ENCODE peak calls at places on chromosome 2, in ten cellular contexts. U is RWPE2, C is neural progenitor cell, H is progenitor cell of endocrine pancreas, X is HCT116, P is tibial nerve, S is left lung, D is OCI-LY7, E is GM10248, F is activated B cell treated with CpG ODN at 0.5 μM for 24 hours. L is an unnamed sample.

GRCh38 chr2:135063210-135063609 is 11.1 kb downstream of the RAB3GAP1 start:
- DNase-seq in U (no peak), C (no peak), H (no peak), X (no peak), P (no peak), S (no peak), D (no peak), E (no peak), F (no peak), L (no peak)

GRCh38 chr2:197914778-197915177 is 110.4 kb downstream of the PLCL1 start:
- DNase-seq in U (no peak), C (no peak), H (no peak), X (no peak), P (no peak), S (no peak), D (no peak), E (no peak), F (no peak), L (no peak)

GRCh38 chr2:78418041-78418440 is 607.5 kb upstream of the REG3G start:
- DNase-seq in U (no peak), C (no peak), H (no peak), X (no peak), P (no peak), S (no peak), D (no peak), E (no peak), F (no peak), L (no peak)

GRCh38 chr2:174025271-174026121 is 60.3 kb upstream of the SP3 start:
- DNase-seq in U (no peak), C (peak), H (no peak), X (no peak), P (peak), S (peak), D (no peak), E (no peak), F (no peak), L (no peak)

GRCh38 chr2:63058149-63058741 is 7.6 kb downstream of the OTX1 start:
- DNase-seq in U (no peak), C (peak), H (no peak), X (no peak), P (no peak), S (no peak), D (no peak), E (peak), F (no peak), L (no peak)

GRCh38 chr2:70305531-70305930 is 3.7 kb upstream of the FAM136A start:
- DNase-seq in U (no peak), C (no peak), H (no peak), X (no peak), P (no peak), S (no peak), D (no peak), E (no peak), F (no peak), L (no peak)

GRCh38 chr2:118301248-118301647 is 213.0 kb downstream of the INSIG2 start:
- DNase-seq in U (no peak), C (no peak), H (no peak), X (no peak), P (no peak), S (no peak), D (no peak), E (no peak), F (no peak), L (no peak)

GRCh38 chr2:190896477-190896876 is 15.9 kb downstream of the GLS start:
- DNase-seq in U (no peak), C (no peak), H (no peak), X (no peak), P (no peak), S (no peak), D (no peak), E (no peak), F (no peak), L (no peak)

GRCh38 chr2:138777996-138778395 is 2.2 kb downstream of the NXPH2 start:
- DNase-seq in U (no peak), C (peak), H (no peak), X (no peak), P (no peak), S (no peak), D (no peak), E (no peak), F (no peak), L (no peak)

GRCh38 chr2:95179451-95179850 is 13.8 kb downstream of the ZNF2 start:
- DNase-seq in U (no peak), C (no peak), H (no peak), X (no peak), P (no peak), S (no peak), D (no peak), E (no peak), F (no peak), L (no peak)

GRCh38 chr2:127810637-127811396 is at the start of gene WDR33:
- DNase-seq in U (peak), C (peak), H (peak), X (peak), P (peak), S (peak), D (peak), E (peak), F (peak), L (peak)
- TF ChIP-seq CTCF in U (no peak), C (no peak), H (no peak), X (no peak), P (no peak), S (no peak), D (peak), E (peak), F (no peak), L (no peak)

GRCh38 chr2:109294523-109294922 is 165.5 kb downstream of the SH3RF3 start:
- DNase-seq in U (no peak), C (no peak), H (no peak), X (no peak), P (no peak), S (no peak), D (no peak), E (no peak), F (no peak), L (no peak)

GRCh38 chr2:109295070-109295780 is 166.2 kb downstream of the SH3RF3 start:
- DNase-seq in U (no peak), C (no peak), H (no peak), X (no peak), P (no peak), S (no peak), D (no peak), E (no peak), F (no peak), L (no peak)

GRCh38 chr2:109297566-109298205 is 168.7 kb downstream of the SH3RF3 start:
- DNase-seq in U (no peak), C (no peak), H (no peak), X (no peak), P (no peak), S (no peak), D (no peak), E (no peak), F (no peak), L (no peak)

GRCh38 chr2:109293663-109294062 is 164.7 kb downstream of the SH3RF3 start:
- DNase-seq in U (no peak), C (no peak), H (no peak), X (no peak), P (no peak), S (no peak), D (no peak), E (no peak), F (no peak), L (no peak)

DNA sequence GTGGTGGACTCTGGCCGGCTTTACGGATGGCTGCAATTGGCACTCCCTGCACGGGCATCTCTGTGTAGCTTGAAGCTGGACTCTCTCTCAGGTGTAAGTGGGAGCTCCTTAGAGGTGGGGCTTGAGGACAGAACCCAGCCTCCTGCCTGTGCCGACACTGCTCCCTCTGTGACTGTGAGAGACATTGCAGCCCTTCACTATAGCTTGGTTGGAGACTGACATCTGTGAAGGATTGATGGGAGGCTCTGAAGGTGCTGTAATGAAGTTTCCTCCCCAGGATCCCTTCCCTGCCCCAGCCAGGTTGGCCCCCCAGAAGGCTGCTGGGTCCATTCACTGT is 166.7 kb downstream of the SH3RF3 start:
- DNase-seq in U (no peak), C (no peak), H (no peak), X (no peak), P (no peak), S (no peak), D (no peak), E (no peak), F (no peak), L (no peak)
- TF ChIP-seq CTCF in U (no peak), C (no peak), H (no peak), X (no peak), P (no peak), S (no peak), D (no peak), E (no peak), F (no peak), L (no peak)

GRCh38 chr2:183172220-183172887 is 48.1 kb downstream of the NUP35 start:
- DNase-seq in U (no peak), C (peak), H (no peak), X (no peak), P (no peak), S (no peak), D (no peak), E (no peak), F (no peak), L (no peak)
- TF ChIP-seq CTCF in U (no peak), C (peak), H (no peak), X (peak), P (no peak), S (no peak), D (no peak), E (no peak), F (no peak), L (no peak)

GRCh38 chr2:101231937-101232336 is 20.7 kb upstream of the CNOT11 start:
- DNase-seq in U (no peak), C (no peak), H (no peak), X (no peak), P (no peak), S (no peak), D (no peak), E (no peak), F (no peak), L (no peak)
- TF ChIP-seq CTCF in U (no peak), C (no peak), H (no peak), X (no peak), P (no peak), S (no peak), D (no peak), E (no peak), F (no peak), L (no peak)

GRCh38 chr2:112959109-112959591 is 18.7 kb upstream of the IL36G start:
- DNase-seq in U (no peak), C (peak), H (no peak), X (no peak), P (no peak), S (no peak), D (no peak), E (no peak), F (no peak), L (no peak)

GRCh38 chr2:112962308-112963175 is 15.3 kb upstream of the IL36G start:
- DNase-seq in U (no peak), C (no peak), H (no peak), X (no peak), P (no peak), S (no peak), D (no peak), E (no peak), F (no peak), L (no peak)

GRCh38 chr2:112960230-112960825 is 17.5 kb upstream of the IL36G start:
- DNase-seq in U (no peak), C (no peak), H (no peak), X (no peak), P (no peak), S (no peak), D (no peak), E (no peak), F (no peak), L (no peak)

GRCh38 chr2:112957511-112957910 is 20.3 kb upstream of the IL36G start:
- DNase-seq in U (no peak), C (no peak), H (no peak), X (no peak), P (no peak), S (no peak), D (no peak), E (no peak), F (no peak), L (no peak)

DNA sequence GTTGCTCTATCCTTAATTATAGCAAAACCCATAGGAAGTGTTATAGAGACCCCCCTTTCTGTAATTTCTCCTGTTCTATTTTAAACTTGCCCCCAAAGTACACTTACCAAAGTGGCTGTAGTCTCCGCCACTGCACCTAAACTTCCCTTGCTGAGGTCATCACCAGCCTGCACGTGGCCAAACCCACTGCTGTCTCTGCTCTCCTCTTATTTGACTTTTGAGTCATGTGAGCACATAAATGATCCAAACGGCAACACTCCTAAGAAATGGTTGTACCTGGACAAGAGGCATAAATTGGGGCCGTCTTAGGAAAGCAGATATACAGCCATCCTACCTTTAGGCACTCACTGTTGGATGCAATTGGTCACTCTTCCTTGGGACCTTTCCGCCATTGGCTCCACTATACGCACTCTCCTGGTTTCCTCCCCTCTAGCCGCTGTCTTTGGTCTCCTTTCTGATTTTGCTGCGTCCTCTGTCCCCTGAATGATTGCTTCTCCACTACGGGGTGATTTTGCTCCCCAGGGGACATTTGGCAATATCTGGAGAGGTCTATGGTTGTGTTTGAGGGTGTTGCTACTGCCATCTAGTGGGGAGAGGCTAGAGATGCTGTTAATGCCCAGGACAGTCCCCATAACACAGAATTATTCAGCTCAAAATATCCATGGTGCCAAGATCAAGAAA is 19.2 kb upstream of the IL36G start:
- DNase-seq in U (no peak), C (peak), H (no peak), X (peak), P (no peak), S (no peak), D (peak), E (peak), F (no peak), L (peak)
- TF ChIP-seq CTCF in U (peak), C (peak), H (peak), X (peak), P (peak), S (peak), D (peak), E (peak), F (no peak), L (peak)

DNA sequence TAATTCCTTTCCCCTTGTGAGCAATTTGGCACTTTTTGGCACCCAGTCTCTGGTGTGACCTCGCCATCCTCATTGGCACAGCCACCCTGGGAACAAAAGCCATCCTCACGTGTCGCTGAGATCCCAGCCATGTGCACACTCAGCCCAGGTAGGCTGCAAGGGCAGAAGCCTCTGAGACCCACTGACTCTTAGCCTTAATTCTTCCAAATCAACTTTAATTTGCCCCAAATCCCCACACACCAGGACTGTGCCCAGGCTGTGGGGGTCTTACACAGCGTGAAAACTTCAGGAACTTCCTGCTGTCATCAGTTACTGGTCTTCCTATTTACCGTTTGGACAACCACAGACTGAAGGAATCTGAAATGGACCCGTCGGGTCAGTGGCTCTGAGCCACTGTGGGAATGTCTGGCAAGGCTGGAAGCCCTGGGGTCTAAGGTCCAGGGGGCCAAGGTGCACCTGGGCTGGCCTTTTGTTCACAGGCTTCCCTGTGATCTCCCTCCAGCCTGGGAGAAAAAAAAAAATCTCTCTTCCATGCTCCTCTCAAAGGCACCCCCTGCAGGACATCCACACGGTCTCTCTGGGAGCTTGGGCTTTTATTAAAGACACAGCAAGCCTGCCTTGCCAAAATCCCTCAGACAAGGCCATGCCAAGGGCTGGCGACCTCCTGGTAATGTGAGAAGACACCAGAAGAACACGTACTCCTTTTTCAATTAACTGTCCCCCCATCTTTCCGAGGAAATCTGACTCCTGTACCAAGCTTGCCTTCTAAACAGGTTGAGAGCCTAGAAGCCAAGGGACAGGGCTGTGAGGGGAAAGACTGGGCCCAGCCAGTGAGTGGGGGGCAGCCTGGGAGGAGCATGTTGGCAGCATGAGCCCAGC is 42.1 kb upstream of the LAPTM4A start:
- DNase-seq in U (no peak), C (peak), H (peak), X (peak), P (peak), S (no peak), D (no peak), E (no peak), F (no peak), L (peak)
- TF ChIP-seq CTCF in U (peak), C (peak), H (peak), X (peak), P (peak), S (no peak), D (no peak), E (no peak), F (no peak), L (no peak)

GRCh38 chr2:239688098-239688497 is 287.3 kb upstream of the HDAC4 start:
- DNase-seq in U (no peak), C (no peak), H (no peak), X (no peak), P (no peak), S (no peak), D (no peak), E (no peak), F (no peak), L (peak)
- TF ChIP-seq CTCF in U (no peak), C (no peak), H (peak), X (peak), P (no peak), S (no peak), D (no peak), E (no peak), F (no peak), L (no peak)

GRCh38 chr2:9112079-9112721 is 94.4 kb upstream of the ASAP2 start:
- DNase-seq in U (peak), C (no peak), H (no peak), X (peak), P (no peak), S (peak), D (no peak), E (no peak), F (no peak), L (peak)

GRCh38 chr2:9113916-9114315 is 92.7 kb upstream of the ASAP2 start:
- DNase-seq in U (no peak), C (no peak), H (no peak), X (no peak), P (no peak), S (no peak), D (no peak), E (no peak), F (no peak), L (no peak)

GRCh38 chr2:9113262-9113661 is 93.3 kb upstream of the ASAP2 start:
- DNase-seq in U (no peak), C (no peak), H (no peak), X (no peak), P (no peak), S (no peak), D (no peak), E (no peak), F (no peak), L (no peak)

GRCh38 chr2:9115219-9115618 is 91.4 kb upstream of the ASAP2 start:
- DNase-seq in U (no peak), C (no peak), H (no peak), X (no peak), P (no peak), S (no peak), D (no peak), E (no peak), F (no peak), L (no peak)

DNA sequence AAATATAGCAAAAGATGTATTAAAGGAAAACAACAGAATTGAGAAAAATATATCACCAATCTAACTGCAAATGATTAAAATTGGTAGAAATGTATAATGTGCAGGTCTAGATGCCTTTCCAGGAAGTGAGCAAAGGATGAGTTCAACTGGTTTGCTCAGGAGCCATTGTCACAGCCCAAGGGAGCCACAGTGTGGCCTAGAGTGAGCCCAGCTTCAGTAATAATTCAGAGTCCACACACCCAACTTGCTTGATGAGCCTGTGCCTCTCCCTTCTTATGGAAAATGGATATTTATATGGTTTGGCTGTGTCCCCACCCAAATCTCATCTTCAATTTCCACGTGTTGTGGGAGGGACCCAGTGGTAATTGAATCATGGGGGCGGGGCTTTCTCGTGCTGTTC is 92.2 kb upstream of the ASAP2 start:
- DNase-seq in U (no peak), C (no peak), H (no peak), X (no peak), P (no peak), S (no peak), D (no peak), E (no peak), F (no peak), L (peak)
- TF ChIP-seq CTCF in U (peak), C (no peak), H (no peak), X (no peak), P (no peak), S (no peak), D (no peak), E (peak), F (no peak), L (no peak)

L was measured in activated CD8-positive, alpha-beta T cell treated with anti-CD3 and anti-CD28 coated beads for 36 hours.